ENCODE peak calls at places on chromosomes 3 and 15, in eight cellular contexts. N is iPS-NIHi11, Y is ELR, O is HFF-Myc, E is Panc1, J is tibial artery, X is KG1, A is NCI-H446 treated with DMSO at 0.1 percent for 48 hours. T is an unnamed sample.

GRCh38 chr3:52231502-52232278 is 6.2 kb upstream of the TLR9 start:
- DNase-seq in N (peak), Y (peak), O (no peak), E (no peak), J (peak), X (peak), A (no peak), T (peak)

GRCh38 chr3:179973024-179973423 is 63.7 kb downstream of the PEX5L start:
- DNase-seq in N (no peak), Y (no peak), O (no peak), E (no peak), J (no peak), X (no peak), A (no peak), T (no peak)

GRCh38 chr3:78906245-78906644 is 861.6 kb downstream of the ROBO1 start:
- DNase-seq in N (no peak), Y (no peak), O (no peak), E (no peak), J (no peak), X (no peak), A (no peak), T (no peak)

GRCh38 chr15:63322541-63322940 is 45.1 kb downstream of the APH1B start:
- DNase-seq in N (no peak), Y (no peak), O (no peak), E (no peak), J (no peak), X (no peak), A (no peak), T (no peak)

GRCh38 chr3:124261301-124261700 is 269.4 kb upstream of the ROPN1 start:
- DNase-seq in N (no peak), Y (peak), O (no peak), E (no peak), J (no peak), X (no peak), A (no peak), T (no peak)

GRCh38 chr3:183489455-183490210 is 61.2 kb upstream of the MCF2L2 start:
- DNase-seq in N (no peak), Y (peak), O (no peak), E (no peak), J (no peak), X (no peak), A (no peak), T (no peak)

GRCh38 chr3:71219744-71220638 is 363.5 kb downstream of the FOXP1 start:
- DNase-seq in N (no peak), Y (no peak), O (no peak), E (no peak), J (no peak), X (no peak), A (no peak), T (peak)

GRCh38 chr15:74781673-74782595 is at the start of gene CSK:
- DNase-seq in N (peak), Y (peak), O (no peak), E (no peak), J (peak), X (peak), A (no peak), T (peak)

GRCh38 chr15:63833246-63833696 is 477 bp downstream of the HERC1 start:
- DNase-seq in N (peak), Y (peak), O (no peak), E (no peak), J (peak), X (no peak), A (no peak), T (peak)

GRCh38 chr3:50254577-50255250 is 14.2 kb upstream of the SEMA3B start:
- DNase-seq in N (no peak), Y (peak), O (no peak), E (no peak), J (peak), X (no peak), A (no peak), T (no peak)

GRCh38 chr3:71536376-71536965 is 47.1 kb downstream of the FOXP1 start:
- DNase-seq in N (no peak), Y (peak), O (peak), E (no peak), J (no peak), X (no peak), A (no peak), T (no peak)

GRCh38 chr3:140050977-140051957 is 116.3 kb downstream of the CLSTN2 start:
- DNase-seq in N (peak), Y (peak), O (no peak), E (no peak), J (no peak), X (no peak), A (peak), T (no peak)

GRCh38 chr3:143974181-143974876 is 2.7 kb downstream of the DIPK2A start:
- DNase-seq in N (no peak), Y (peak), O (no peak), E (no peak), J (no peak), X (no peak), A (no peak), T (no peak)

GRCh38 chr3:195098741-195099525 is 172.0 kb downstream of the XXYLT1 start:
- DNase-seq in N (no peak), Y (no peak), O (no peak), E (no peak), J (peak), X (no peak), A (no peak), T (no peak)

GRCh38 chr15:22931784-22932536 is 48.2 kb downstream of the CYFIP1 start:
- DNase-seq in N (no peak), Y (no peak), O (no peak), E (no peak), J (no peak), X (no peak), A (no peak), T (no peak)

GRCh38 chr3:179148446-179149238 is 485 bp downstream of the PIK3CA start:
- DNase-seq in N (peak), Y (peak), O (no peak), E (no peak), J (peak), X (peak), A (peak), T (peak)

GRCh38 chr15:98177950-98178848 is 217.7 kb downstream of the ARRDC4 start:
- DNase-seq in N (peak), Y (peak), O (peak), E (peak), J (no peak), X (peak), A (no peak), T (no peak)

GRCh38 chr3:66822059-66823009 is 175.8 kb upstream of the KBTBD8 start:
- DNase-seq in N (peak), Y (peak), O (peak), E (no peak), J (peak), X (peak), A (no peak), T (peak)

GRCh38 chr3:148026009-148026588 is 616.9 kb downstream of the ZIC1 start:
- DNase-seq in N (no peak), Y (no peak), O (no peak), E (no peak), J (no peak), X (no peak), A (no peak), T (no peak)

GRCh38 chr15:83275412-83275811 is 9.1 kb downstream of the BNC1 start:
- DNase-seq in N (no peak), Y (peak), O (no peak), E (no peak), J (no peak), X (no peak), A (no peak), T (no peak)

GRCh38 chr3:113018461-113019181 is 27.8 kb downstream of the GTPBP8 start:
- DNase-seq in N (no peak), Y (peak), O (no peak), E (peak), J (no peak), X (no peak), A (no peak), T (no peak)

GRCh38 chr3:151971814-151972579 is 98.6 kb downstream of the SUCNR1 start:
- DNase-seq in N (no peak), Y (no peak), O (no peak), E (no peak), J (no peak), X (no peak), A (no peak), T (no peak)

GRCh38 chr15:69000091-69000490 is 14.4 kb upstream of the NOX5 start:
- DNase-seq in N (no peak), Y (no peak), O (no peak), E (no peak), J (no peak), X (no peak), A (no peak), T (no peak)

GRCh38 chr15:58472821-58473581 is 41.2 kb downstream of the LIPC start:
- DNase-seq in N (no peak), Y (peak), O (no peak), E (no peak), J (no peak), X (peak), A (no peak), T (peak)

GRCh38 chr3:38493019-38493418 is 3.1 kb upstream of the EXOG start:
- DNase-seq in N (no peak), Y (peak), O (peak), E (no peak), J (no peak), X (no peak), A (no peak), T (no peak)

GRCh38 chr3:31600435-31600834 is 67.7 kb downstream of the STT3B start:
- DNase-seq in N (no peak), Y (no peak), O (no peak), E (no peak), J (no peak), X (no peak), A (no peak), T (no peak)